ENCODE peak calls at places on chromosomes 13 and 19, in six cellular contexts. R, S, B, T, I and W are unnamed samples. For H3K4me1, the result is how much of the 10 kb centered on the place peaks cover.

GRCh38 chr13:32720026-32720425 is 133.8 kb downstream of the PDS5B start:
- DNase-seq in T (no peak), B (peak), R (no peak), I (peak), S (no peak), W (no peak)

GRCh38 chr19:48859711-48860572 is 8.5 kb downstream of the PLEKHA4 start:
- DNase-seq in B (no peak), S (peak), R (no peak), T (no peak), I (no peak), W (no peak)

GRCh38 chr13:102327119-102327617 is 74.7 kb downstream of the FGF14 start:
- DNase-seq in I (peak), S (no peak), R (no peak), T (no peak), B (no peak), W (no peak)

GRCh38 chr13:38239874-38240273 is 109.8 kb upstream of the UFM1 start:
- DNase-seq in B (no peak), T (no peak), I (no peak), R (no peak), S (no peak), W (no peak)

GRCh38 chr19:11105014-11105636 is 15.9 kb downstream of the LDLR start:
- DNase-seq in T (no peak), R (no peak), S (no peak), B (no peak), I (no peak), W (no peak)

GRCh38 chr19:7554990-7555864 is 19.7 kb downstream of the PNPLA6 start:
- DNase-seq in T (no peak), I (no peak), S (no peak), B (no peak), R (no peak), W (peak)

GRCh38 chr13:33185853-33186252 is 99.7 kb downstream of the STARD13 start:
- DNase-seq in S (no peak), B (peak), R (no peak), I (no peak), T (peak), W (no peak)

GRCh38 chr13:51688937-51689336 is 104.7 kb downstream of the WDFY2 start:
- DNase-seq in R (no peak), T (no peak), S (no peak), B (no peak), I (no peak), W (no peak)

GRCh38 chr13:106355866-106356265 is 179.6 kb downstream of the EFNB2 start:
- DNase-seq in T (no peak), S (no peak), B (no peak), R (no peak), I (no peak), W (no peak)

GRCh38 chr13:67619987-67620386 is 389.9 kb upstream of the PCDH9 start:
- DNase-seq in S (peak), T (peak), I (peak), R (no peak), B (no peak), W (no peak)

GRCh38 chr13:60351326-60351725 is 45.7 kb upstream of the TDRD3 start:
- DNase-seq in T (peak), B (peak), R (no peak), I (peak), S (peak), W (no peak)

GRCh38 chr13:113428469-113428865 is 24.8 kb downstream of the ADPRHL1 start:
- DNase-seq in B (no peak), R (no peak), S (no peak), T (no peak), I (no peak), W (no peak)

GRCh38 chr19:14116525-14116917 is 1.0 kb downstream of the PRKACA start:
- DNase-seq in S (no peak), T (no peak), B (no peak), I (no peak), R (no peak), W (no peak)

GRCh38 chr13:98965325-98965724 is 12.5 kb downstream of the DOCK9 start:
- DNase-seq in T (no peak), I (no peak), S (no peak), R (no peak), B (no peak), W (no peak)

GRCh38 chr13:48304132-48304876 is 753 bp downstream of the RB1 start:
- DNase-seq in B (peak), S (peak), T (peak), I (peak), R (peak), W (peak)

GRCh38 chr19:53873451-53874383 is 6.0 kb downstream of the MYADM start:
- DNase-seq in S (no peak), T (no peak), B (no peak), I (no peak), R (no peak), W (no peak)

GRCh38 chr19:42199440-42200115 is 17.9 kb downstream of the DEDD2 start:
- DNase-seq in S (no peak), T (no peak), B (no peak), I (no peak), R (peak), W (peak)

GRCh38 chr13:39527961-39528720 is 74.9 kb downstream of the LHFPL6 start:
- DNase-seq in R (no peak), T (peak), B (peak), I (peak), S (peak), W (no peak)

GRCh38 chr13:100124265-100124664 is 35.4 kb downstream of the PCCA start:
- DNase-seq in T (peak), B (no peak), R (no peak), I (no peak), S (no peak), W (no peak)

GRCh38 chr19:13978306-13978705 is 26.0 kb downstream of the DCAF15 start:
- DNase-seq in S (no peak), R (no peak), B (peak), T (no peak), I (peak), W (no peak)

GRCh38 chr19:55781112-55781511 is 12.2 kb downstream of the RFPL4AL1 start:
- DNase-seq in I (no peak), S (no peak), T (no peak), B (no peak), R (no peak), W (no peak)

GRCh38 chr19:30029721-30030510 is 87.9 kb downstream of the URI1 start:
- DNase-seq in I (peak), S (peak), B (peak), T (peak), R (no peak), W (no peak)

GRCh38 chr19:12806242-12807131 is at the start of gene RNASEH2A:
- DNase-seq in B (peak), R (peak), S (peak), I (peak), T (peak), W (peak)

GRCh38 chr13:49403966-49404365 is 39.9 kb downstream of the CAB39L start:
- DNase-seq in R (no peak), I (no peak), B (no peak), S (no peak), T (no peak), W (no peak)

GRCh38 chr13:59680429-59681024 is 483.2 kb downstream of the DIAPH3 start:
- DNase-seq in R (peak), S (peak), B (peak), T (no peak), I (peak), W (no peak)

GRCh38 chr13:101210774-101211173 is 205.5 kb downstream of the NALCN start:
- DNase-seq in S (peak), R (no peak), B (peak), T (no peak), I (no peak), W (no peak)

GRCh38 chr19:49147923-49148682 is 7.1 kb downstream of the HRC start:
- DNase-seq in S (no peak), B (peak), I (no peak), R (no peak), T (no peak), W (no peak)

GRCh38 chr19:29467824-29468401 is 57.9 kb upstream of the VSTM2B start:
- DNase-seq in B (no peak), I (no peak), T (no peak), R (peak), S (peak), W (peak)

GRCh38 chr13:98890186-98890585 is 87.7 kb downstream of the DOCK9 start:
- DNase-seq in R (no peak), I (peak), T (peak), S (peak), B (peak), W (no peak)

GRCh38 chr13:114115191-114115671 is 17.2 kb downstream of the RASA3 start:
- DNase-seq in I (peak), B (peak), R (no peak), S (peak), T (peak), W (no peak)

GRCh38 chr13:77563110-77563509 is 27.6 kb downstream of the SCEL start:
- DNase-seq in T (peak), S (peak), R (no peak), B (peak), I (peak), W (no peak)

GRCh38 chr13:57982782-57983181 is 351.2 kb downstream of the PCDH17 start:
- DNase-seq in R (no peak), T (no peak), I (no peak), B (no peak), S (no peak), W (no peak)

GRCh38 chr19:55304980-55305379 is 20.2 kb downstream of the TMEM150B start:
- DNase-seq in T (no peak), B (no peak), I (no peak), R (no peak), S (no peak), W (no peak)

GRCh38 chr19:7505682-7506384 is 10.1 kb upstream of the ZNF358 start:
- DNase-seq in I (no peak), R (peak), S (no peak), B (no peak), T (no peak), W (no peak)

GRCh38 chr13:21675095-21676007 is 4.5 kb downstream of the FGF9 start:
- DNase-seq in S (no peak), B (no peak), R (peak), T (no peak), I (no peak), W (no peak)

GRCh38 chr13:31198524-31198923 is 1.3 kb upstream of the B3GLCT start:
- DNase-seq in T (no peak), I (no peak), S (no peak), R (no peak), B (no peak), W (no peak)

GRCh38 chr13:31199527-31199848 is 287 bp upstream of the B3GLCT start:
- DNase-seq in B (no peak), S (no peak), R (no peak), I (no peak), T (no peak), W (no peak)

GRCh38 chr13:31200636-31200970 is 828 bp downstream of the B3GLCT start:
- DNase-seq in S (peak), I (peak), B (peak), R (peak), T (no peak), W (peak)

GRCh38 chr13:31201341-31202024 is 1.7 kb downstream of the B3GLCT start:
- DNase-seq in R (no peak), I (peak), S (peak), B (no peak), T (peak), W (no peak)

DNA sequence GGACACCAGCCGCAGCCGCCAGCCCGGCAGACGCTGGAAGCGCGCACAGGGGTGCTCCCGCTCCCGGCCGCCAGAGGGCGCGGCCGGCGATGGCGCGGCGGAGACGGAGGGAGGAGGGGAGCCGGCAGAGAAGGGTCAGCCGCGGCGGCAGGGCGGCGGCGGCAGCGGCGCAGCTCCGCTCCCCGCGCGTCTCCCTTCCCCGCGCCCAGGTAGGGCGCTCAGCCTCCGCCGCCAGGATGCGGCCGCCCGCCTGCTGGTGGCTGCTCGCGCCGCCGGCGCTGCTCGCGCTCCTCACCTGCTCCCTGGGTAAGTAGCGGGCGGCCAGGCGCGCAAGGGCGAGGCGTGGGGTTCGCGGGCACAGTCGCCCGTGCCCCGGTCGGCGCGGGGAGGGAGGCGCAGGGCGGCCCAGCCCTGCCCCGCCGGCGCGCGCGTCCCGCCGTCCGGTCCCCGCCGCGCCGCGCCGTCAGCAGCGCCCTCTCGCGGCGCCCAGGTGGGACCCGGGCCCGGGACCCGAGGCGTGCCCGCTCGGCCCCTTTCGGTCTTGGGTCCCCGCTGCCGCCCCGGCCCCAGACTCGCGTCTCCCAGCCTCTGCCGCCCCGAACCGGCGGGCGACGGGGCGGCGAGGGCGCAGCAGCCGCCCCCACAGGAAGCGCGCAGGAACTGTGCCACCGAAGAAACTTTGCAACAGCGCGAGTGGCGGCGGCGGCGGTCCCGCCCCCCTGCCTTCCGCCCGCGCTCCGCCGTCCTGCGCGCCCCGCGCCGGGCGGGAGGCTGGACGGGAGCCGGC is at the start of gene B3GLCT:
- DNase-seq in T (peak), B (peak), S (peak), R (peak), I (peak), W (peak)
- TF ChIP-seq EZH2 in T (no peak), B (no peak), S (no peak), R (no peak), I (no peak), W (no peak)

DNA sequence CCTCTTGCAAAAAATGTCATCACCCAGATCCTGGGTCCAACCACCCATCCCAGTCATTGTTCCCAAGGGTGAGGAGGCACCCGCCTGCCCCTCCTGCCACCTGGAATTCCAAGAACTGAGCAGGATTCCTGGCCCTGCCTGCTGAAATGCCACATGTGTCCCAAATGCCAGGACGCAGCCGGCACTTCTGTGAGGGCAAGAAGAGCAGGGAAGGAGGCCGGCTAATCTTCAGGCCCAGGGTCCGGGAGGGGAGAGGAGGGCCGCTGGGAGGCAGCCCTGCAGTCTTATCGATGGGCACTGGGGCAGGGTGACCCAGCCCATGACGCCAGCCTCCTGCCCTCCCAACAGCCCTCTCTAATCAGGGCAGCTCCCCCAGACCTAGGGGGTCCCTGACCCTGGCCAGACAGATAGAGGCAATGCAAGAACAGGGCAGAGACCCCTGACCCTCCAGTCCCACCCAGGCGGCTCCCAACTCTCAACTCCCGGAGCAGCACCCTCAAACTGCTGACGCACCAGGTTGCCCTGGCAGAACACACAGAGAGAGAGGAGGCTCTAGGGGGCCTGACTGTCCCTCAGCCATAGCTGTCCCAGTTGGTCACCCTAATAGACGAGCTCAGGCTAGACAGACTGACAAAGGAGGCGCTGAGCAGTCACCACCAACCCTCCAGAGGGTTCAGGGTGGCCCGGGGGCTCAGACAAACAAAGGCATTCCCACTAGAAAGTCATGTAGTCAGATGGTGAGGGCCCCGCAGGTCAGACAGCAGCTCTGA is 1.5 kb downstream of the MFSD12 start:
- DNase-seq in I (no peak), S (no peak), T (no peak), B (no peak), R (peak), W (no peak)
- H3K4me1 ChIP-seq in I (under half), S (under half), T (under half), B (under half), R (under half), W (half or more)

GRCh38 chr19:5975388-5975728 is 2.6 kb downstream of the RANBP3 start:
- DNase-seq in I (no peak), S (no peak), R (no peak), T (no peak), B (no peak), W (no peak)
- H3K4me2 ChIP-seq in I (no peak), S (peak), R (no peak), T (no peak), B (no peak), W (peak)

GRCh38 chr13:63427170-63427569 is 2011.5 kb upstream of the PCDH20 start:
- DNase-seq in I (no peak), B (no peak), T (no peak), R (no peak), S (no peak), W (no peak)

GRCh38 chr13:63420685-63421084 is 2005.0 kb upstream of the PCDH20 start:
- DNase-seq in S (no peak), R (no peak), B (no peak), T (no peak), I (no peak), W (no peak)

GRCh38 chr13:63421113-63421512 is 2005.5 kb upstream of the PCDH20 start:
- DNase-seq in S (no peak), R (no peak), B (no peak), T (no peak), I (no peak), W (no peak)

DNA sequence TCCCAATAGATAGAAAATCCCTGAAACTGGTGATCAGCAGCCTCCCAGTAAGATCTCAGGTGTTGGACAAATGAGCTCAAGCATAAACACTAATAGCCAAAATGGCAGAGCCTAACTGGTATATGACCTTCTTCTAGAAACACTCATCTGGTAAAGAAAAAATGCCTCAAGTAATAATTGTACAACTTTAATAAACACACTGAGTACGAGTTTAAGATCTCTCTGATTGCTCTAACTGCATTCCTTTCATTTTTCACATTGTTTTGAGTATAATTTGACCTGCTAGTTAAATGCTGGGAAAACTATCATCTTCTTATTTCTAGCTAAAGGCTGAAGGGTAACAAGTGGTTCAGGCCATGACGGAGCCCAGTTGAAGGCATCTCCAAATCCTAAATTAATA is 2009.5 kb upstream of the PCDH20 start:
- DNase-seq in R (no peak), S (no peak), T (peak), B (no peak), I (no peak), W (no peak)
- TF ChIP-seq EZH2 in R (no peak), S (no peak), T (no peak), B (no peak), I (no peak), W (no peak)

GRCh38 chr13:46621133-46621532 is 68.2 kb downstream of the LRCH1 start:
- DNase-seq in T (no peak), B (peak), R (no peak), I (no peak), S (no peak), W (no peak)

GRCh38 chr13:46622013-46622917 is 69.3 kb downstream of the LRCH1 start:
- DNase-seq in T (no peak), R (no peak), I (no peak), S (no peak), B (no peak), W (no peak)

GRCh38 chr13:46624353-46624752 is 71.4 kb downstream of the LRCH1 start:
- DNase-seq in R (no peak), T (no peak), B (no peak), S (no peak), I (no peak), W (no peak)

GRCh38 chr13:46624821-46625220 is 71.9 kb downstream of the LRCH1 start:
- DNase-seq in B (no peak), R (no peak), S (no peak), I (no peak), T (no peak), W (no peak)

DNA sequence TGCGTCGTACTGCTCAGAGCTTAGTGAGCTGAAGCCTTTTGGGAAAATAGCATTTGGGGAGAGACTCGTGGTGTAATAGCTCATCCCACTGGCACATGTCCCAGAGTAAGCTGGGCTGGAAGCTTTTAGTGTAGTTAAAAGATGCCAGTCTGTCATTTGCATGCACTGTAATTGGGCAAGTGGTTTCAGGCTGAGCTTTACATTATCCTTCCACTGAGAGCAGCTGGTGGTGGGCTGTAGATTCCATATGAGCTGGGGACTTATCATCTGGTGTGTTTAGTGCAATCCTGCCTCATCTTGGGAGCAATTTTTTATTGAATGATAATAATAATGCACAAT is 69.9 kb downstream of the LRCH1 start:
- DNase-seq in B (no peak), R (no peak), T (peak), I (peak), S (peak), W (no peak)
- H3K4me1 ChIP-seq in B (under half), R (under half), T (under half), I (under half), S (under half), W (under half)

GRCh38 chr13:110380359-110381028 is 73.4 kb downstream of the COL4A2 start:
- DNase-seq in T (peak), S (peak), I (peak), R (no peak), B (peak), W (no peak)
- H3K4me2 ChIP-seq in T (peak), S (peak), I (no peak), R (no peak), B (no peak), W (no peak)

GRCh38 chr13:83879431-83880171 is 2.7 kb downstream of the SLITRK1 start:
- DNase-seq in I (no peak), S (no peak), T (peak), R (no peak), B (no peak), W (no peak)
- TF ChIP-seq EZH2 in I (no peak), S (no peak), T (no peak), R (no peak), B (no peak), W (no peak)